ENCODE peak calls at places on chromosomes 12 and 14, in nine cellular contexts. One of them, this sample, is unnamed.

GRCh38 chr12:129101404-129101803 is 248.1 kb downstream of the GLT1D1 start:
- DNase-seq in heart left ventricle: no peak
- DNase-seq in PC-3: no peak
- DNase-seq in endothelial cell of umbilical vein: no peak
- DNase-seq in dorsolateral prefrontal cortex: no peak
- DNase-seq in IMR-90: no peak
- DNase-seq in HCT116: no peak
- DNase-seq in neural crest cell: no peak
- DNase-seq in progenitor cell of endocrine pancreas: no peak
- DNase-seq in this sample: no peak

GRCh38 chr12:59429766-59430165 is 166.1 kb upstream of the SLC16A7 start:
- DNase-seq in heart left ventricle: no peak
- DNase-seq in PC-3: no peak
- DNase-seq in progenitor cell of endocrine pancreas: no peak
- DNase-seq in neural crest cell: no peak
- DNase-seq in HCT116: no peak
- DNase-seq in endothelial cell of umbilical vein: no peak
- DNase-seq in dorsolateral prefrontal cortex: no peak
- DNase-seq in IMR-90: peak; percentile 65
- DNase-seq in this sample: no peak

GRCh38 chr12:101792046-101792931 is 38.5 kb downstream of the GNPTAB start:
- DNase-seq in dorsolateral prefrontal cortex: no peak
- DNase-seq in IMR-90: no peak
- DNase-seq in endothelial cell of umbilical vein: peak; percentile 18
- DNase-seq in heart left ventricle: no peak
- DNase-seq in neural crest cell: no peak
- DNase-seq in HCT116: no peak
- DNase-seq in progenitor cell of endocrine pancreas: no peak
- DNase-seq in PC-3: peak; percentile 20
- DNase-seq in this sample: no peak

GRCh38 chr12:15979096-15980091 is 68.3 kb downstream of the DERA start:
- DNase-seq in dorsolateral prefrontal cortex: no peak
- DNase-seq in IMR-90: peak; percentile 93
- DNase-seq in neural crest cell: no peak
- DNase-seq in progenitor cell of endocrine pancreas: no peak
- DNase-seq in heart left ventricle: no peak
- DNase-seq in PC-3: peak; percentile 60
- DNase-seq in endothelial cell of umbilical vein: peak; percentile 24
- DNase-seq in HCT116: no peak
- DNase-seq in this sample: no peak

GRCh38 chr14:68785817-68786490 is 6.9 kb downstream of the ZFP36L1 start:
- DNase-seq in heart left ventricle: no peak
- DNase-seq in HCT116: no peak
- DNase-seq in IMR-90: no peak
- DNase-seq in endothelial cell of umbilical vein: peak; percentile 23
- DNase-seq in PC-3: peak; percentile 18
- DNase-seq in dorsolateral prefrontal cortex: no peak
- DNase-seq in progenitor cell of endocrine pancreas: no peak
- DNase-seq in neural crest cell: no peak
- DNase-seq in this sample: no peak

GRCh38 chr12:81450920-81451739 is 308.0 kb downstream of the PPFIA2 start:
- DNase-seq in dorsolateral prefrontal cortex: peak; percentile 39
- DNase-seq in endothelial cell of umbilical vein: peak; percentile 54
- DNase-seq in progenitor cell of endocrine pancreas: peak; percentile 23
- DNase-seq in heart left ventricle: peak; percentile 21
- DNase-seq in IMR-90: peak; percentile 54
- DNase-seq in neural crest cell: peak; percentile 40
- DNase-seq in HCT116: peak; percentile 76
- DNase-seq in PC-3: peak; percentile 72
- DNase-seq in this sample: peak; percentile 42

GRCh38 chr12:111413442-111414086 is 7.8 kb downstream of the SH2B3 start:
- DNase-seq in dorsolateral prefrontal cortex: no peak
- DNase-seq in IMR-90: peak; percentile 77
- DNase-seq in HCT116: no peak
- DNase-seq in PC-3: peak; percentile 59
- DNase-seq in endothelial cell of umbilical vein: peak; percentile 43
- DNase-seq in progenitor cell of endocrine pancreas: no peak
- DNase-seq in neural crest cell: no peak
- DNase-seq in heart left ventricle: no peak
- DNase-seq in this sample: no peak

GRCh38 chr14:105917933-105918436 is 391.6 kb downstream of the TMEM121 start:
- DNase-seq in dorsolateral prefrontal cortex: no peak
- DNase-seq in PC-3: no peak
- DNase-seq in HCT116: no peak
- DNase-seq in IMR-90: no peak
- DNase-seq in progenitor cell of endocrine pancreas: no peak
- DNase-seq in endothelial cell of umbilical vein: no peak
- DNase-seq in neural crest cell: no peak
- DNase-seq in heart left ventricle: no peak
- DNase-seq in this sample: no peak

GRCh38 chr14:100726467-100726811 is 253 bp upstream of the DLK1 start:
- DNase-seq in endothelial cell of umbilical vein: no peak
- DNase-seq in HCT116: no peak
- DNase-seq in progenitor cell of endocrine pancreas: no peak
- DNase-seq in dorsolateral prefrontal cortex: no peak
- DNase-seq in heart left ventricle: no peak
- DNase-seq in PC-3: no peak
- DNase-seq in IMR-90: no peak
- DNase-seq in neural crest cell: no peak
- DNase-seq in this sample: no peak

GRCh38 chr12:31031951-31032335 is 41.7 kb upstream of the DDX11 start:
- DNase-seq in dorsolateral prefrontal cortex: no peak
- DNase-seq in progenitor cell of endocrine pancreas: peak; percentile 5
- DNase-seq in HCT116: no peak
- DNase-seq in endothelial cell of umbilical vein: no peak
- DNase-seq in IMR-90: no peak
- DNase-seq in heart left ventricle: no peak
- DNase-seq in PC-3: no peak
- DNase-seq in neural crest cell: no peak
- DNase-seq in this sample: no peak

GRCh38 chr12:81809829-81810595 is 50.9 kb upstream of the PPFIA2 start:
- DNase-seq in HCT116: no peak
- DNase-seq in endothelial cell of umbilical vein: no peak
- DNase-seq in dorsolateral prefrontal cortex: no peak
- DNase-seq in PC-3: no peak
- DNase-seq in neural crest cell: no peak
- DNase-seq in IMR-90: no peak
- DNase-seq in progenitor cell of endocrine pancreas: no peak
- DNase-seq in heart left ventricle: no peak
- DNase-seq in this sample: no peak

GRCh38 chr14:74457511-74457910 is 31.5 kb upstream of the SYNDIG1L start:
- DNase-seq in IMR-90: no peak
- DNase-seq in heart left ventricle: no peak
- DNase-seq in HCT116: no peak
- DNase-seq in neural crest cell: no peak
- DNase-seq in dorsolateral prefrontal cortex: no peak
- DNase-seq in PC-3: no peak
- DNase-seq in progenitor cell of endocrine pancreas: no peak
- DNase-seq in endothelial cell of umbilical vein: no peak
- DNase-seq in this sample: no peak

GRCh38 chr12:96578526-96579125 is 89.2 kb downstream of the CFAP54 start:
- DNase-seq in HCT116: peak; percentile 54
- DNase-seq in PC-3: peak; percentile 80
- DNase-seq in IMR-90: peak; percentile 64
- DNase-seq in progenitor cell of endocrine pancreas: no peak
- DNase-seq in endothelial cell of umbilical vein: peak; percentile 56
- DNase-seq in neural crest cell: no peak
- DNase-seq in dorsolateral prefrontal cortex: no peak
- DNase-seq in heart left ventricle: no peak
- DNase-seq in this sample: no peak

GRCh38 chr12:96658075-96658474 is 168.7 kb downstream of the CFAP54 start:
- DNase-seq in endothelial cell of umbilical vein: no peak
- DNase-seq in heart left ventricle: no peak
- DNase-seq in dorsolateral prefrontal cortex: no peak
- DNase-seq in neural crest cell: no peak
- DNase-seq in HCT116: no peak
- DNase-seq in IMR-90: no peak
- DNase-seq in progenitor cell of endocrine pancreas: no peak
- DNase-seq in PC-3: no peak
- DNase-seq in this sample: no peak

GRCh38 chr14:51167587-51168219 is 72.3 kb upstream of the TMX1 start:
- DNase-seq in heart left ventricle: no peak
- DNase-seq in progenitor cell of endocrine pancreas: no peak
- DNase-seq in IMR-90: no peak
- DNase-seq in PC-3: peak; percentile 17
- DNase-seq in endothelial cell of umbilical vein: no peak
- DNase-seq in dorsolateral prefrontal cortex: no peak
- DNase-seq in HCT116: no peak
- DNase-seq in neural crest cell: no peak
- DNase-seq in this sample: no peak

GRCh38 chr12:89239534-89239933 is 112.8 kb downstream of the DUSP6 start:
- DNase-seq in PC-3: no peak
- DNase-seq in IMR-90: no peak
- DNase-seq in neural crest cell: no peak
- DNase-seq in HCT116: no peak
- DNase-seq in dorsolateral prefrontal cortex: no peak
- DNase-seq in heart left ventricle: no peak
- DNase-seq in progenitor cell of endocrine pancreas: no peak
- DNase-seq in endothelial cell of umbilical vein: no peak
- DNase-seq in this sample: no peak

GRCh38 chr12:117130806-117131205 is 31.6 kb upstream of the TESC start:
- DNase-seq in dorsolateral prefrontal cortex: no peak
- DNase-seq in HCT116: no peak
- DNase-seq in neural crest cell: no peak
- DNase-seq in heart left ventricle: no peak
- DNase-seq in IMR-90: no peak
- DNase-seq in PC-3: no peak
- DNase-seq in endothelial cell of umbilical vein: no peak
- DNase-seq in progenitor cell of endocrine pancreas: no peak
- DNase-seq in this sample: no peak

GRCh38 chr12:12721251-12721689 is 4.1 kb downstream of the CDKN1B start:
- DNase-seq in progenitor cell of endocrine pancreas: no peak
- DNase-seq in dorsolateral prefrontal cortex: no peak
- DNase-seq in HCT116: no peak
- DNase-seq in endothelial cell of umbilical vein: no peak
- DNase-seq in IMR-90: no peak
- DNase-seq in neural crest cell: no peak
- DNase-seq in heart left ventricle: no peak
- DNase-seq in PC-3: peak; percentile 69
- DNase-seq in this sample: no peak

GRCh38 chr12:78916845-78917480 is 52.4 kb downstream of the SYT1 start:
- DNase-seq in IMR-90: peak; percentile 40
- DNase-seq in dorsolateral prefrontal cortex: no peak
- DNase-seq in PC-3: peak; percentile 45
- DNase-seq in heart left ventricle: no peak
- DNase-seq in endothelial cell of umbilical vein: no peak
- DNase-seq in progenitor cell of endocrine pancreas: no peak
- DNase-seq in HCT116: peak; percentile 84
- DNase-seq in neural crest cell: no peak
- DNase-seq in this sample: no peak

DNA sequence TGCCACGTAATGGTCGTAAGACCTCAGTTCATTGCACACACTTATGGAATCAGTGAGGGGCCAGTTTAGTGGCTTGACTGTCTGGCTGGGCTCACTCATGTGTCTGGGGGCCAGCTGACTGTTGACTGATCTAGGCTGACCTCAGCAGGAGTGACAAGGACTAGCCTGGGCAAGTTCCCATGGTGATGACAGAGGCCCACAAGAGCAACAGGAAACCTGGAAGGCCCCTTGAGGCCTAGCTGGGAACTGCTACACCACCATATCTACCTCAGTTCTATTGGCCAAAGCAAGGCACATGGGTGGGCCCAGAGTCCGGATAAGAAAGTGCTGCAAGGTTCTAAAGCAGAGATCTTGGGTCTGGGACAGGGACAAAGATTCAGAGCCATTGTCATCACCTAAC is 21.3 kb upstream of the RFLNA start:
- DNase-seq in neural crest cell: peak; percentile 38
- DNase-seq in IMR-90: peak; percentile 31
- DNase-seq in HCT116: peak; percentile 79
- DNase-seq in endothelial cell of umbilical vein: peak; percentile 65
- DNase-seq in PC-3: peak; percentile 53
- DNase-seq in progenitor cell of endocrine pancreas: no peak
- DNase-seq in heart left ventricle: no peak
- DNase-seq in dorsolateral prefrontal cortex: no peak
- DNase-seq in this sample: no peak
- TF ChIP-seq CTCF in neural crest cell: peak; percentile 57
- TF ChIP-seq CTCF in IMR-90: no peak
- TF ChIP-seq CTCF in HCT116: peak; percentile 68
- TF ChIP-seq CTCF in endothelial cell of umbilical vein: peak; percentile 34
- TF ChIP-seq CTCF in PC-3: peak; percentile 50
- TF ChIP-seq CTCF in progenitor cell of endocrine pancreas: peak; percentile 45
- TF ChIP-seq CTCF in heart left ventricle: no peak
- TF ChIP-seq CTCF in dorsolateral prefrontal cortex: no peak
- TF ChIP-seq CTCF in this sample: peak; percentile 37

GRCh38 chr14:104769324-104770071 is 16.6 kb downstream of the SIVA1 start:
- DNase-seq in HCT116: no peak
- DNase-seq in IMR-90: no peak
- DNase-seq in endothelial cell of umbilical vein: no peak
- DNase-seq in neural crest cell: no peak
- DNase-seq in dorsolateral prefrontal cortex: no peak
- DNase-seq in progenitor cell of endocrine pancreas: no peak
- DNase-seq in heart left ventricle: no peak
- DNase-seq in PC-3: no peak
- DNase-seq in this sample: no peak
- TF ChIP-seq CTCF in HCT116: no peak
- TF ChIP-seq CTCF in IMR-90: no peak
- TF ChIP-seq CTCF in endothelial cell of umbilical vein: no peak
- TF ChIP-seq CTCF in neural crest cell: no peak
- TF ChIP-seq CTCF in dorsolateral prefrontal cortex: no peak
- TF ChIP-seq CTCF in progenitor cell of endocrine pancreas: no peak
- TF ChIP-seq CTCF in heart left ventricle: no peak
- TF ChIP-seq CTCF in PC-3: no peak
- TF ChIP-seq CTCF in this sample: no peak

DNA sequence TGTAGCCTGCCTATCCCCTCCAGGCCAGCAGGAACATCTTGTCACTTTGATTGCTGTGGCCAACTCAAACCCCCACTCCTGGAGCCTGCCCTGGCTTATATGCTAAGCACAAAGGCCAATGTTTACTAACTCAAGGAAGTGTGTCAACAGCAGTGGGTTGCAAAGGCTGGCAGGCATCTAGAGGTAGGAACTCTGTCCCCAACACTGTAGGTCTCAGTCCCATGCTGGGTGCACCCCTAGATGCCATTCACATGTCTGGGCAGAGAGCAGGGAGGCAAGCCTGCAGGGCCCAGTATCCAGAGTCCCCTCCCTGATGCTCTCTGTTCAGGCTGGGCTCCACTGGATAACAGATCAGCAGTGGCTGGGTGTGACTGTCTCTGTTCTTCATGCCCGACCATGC is 1.6 kb upstream of the HPD start:
- DNase-seq in endothelial cell of umbilical vein: no peak
- DNase-seq in neural crest cell: no peak
- DNase-seq in HCT116: no peak
- DNase-seq in progenitor cell of endocrine pancreas: no peak
- DNase-seq in dorsolateral prefrontal cortex: no peak
- DNase-seq in PC-3: no peak
- DNase-seq in IMR-90: no peak
- DNase-seq in heart left ventricle: no peak
- DNase-seq in this sample: no peak
- TF ChIP-seq CTCF in endothelial cell of umbilical vein: no peak
- TF ChIP-seq CTCF in neural crest cell: no peak
- TF ChIP-seq CTCF in HCT116: no peak
- TF ChIP-seq CTCF in progenitor cell of endocrine pancreas: no peak
- TF ChIP-seq CTCF in dorsolateral prefrontal cortex: no peak
- TF ChIP-seq CTCF in PC-3: no peak
- TF ChIP-seq CTCF in IMR-90: no peak
- TF ChIP-seq CTCF in heart left ventricle: no peak
- TF ChIP-seq CTCF in this sample: no peak

DNA sequence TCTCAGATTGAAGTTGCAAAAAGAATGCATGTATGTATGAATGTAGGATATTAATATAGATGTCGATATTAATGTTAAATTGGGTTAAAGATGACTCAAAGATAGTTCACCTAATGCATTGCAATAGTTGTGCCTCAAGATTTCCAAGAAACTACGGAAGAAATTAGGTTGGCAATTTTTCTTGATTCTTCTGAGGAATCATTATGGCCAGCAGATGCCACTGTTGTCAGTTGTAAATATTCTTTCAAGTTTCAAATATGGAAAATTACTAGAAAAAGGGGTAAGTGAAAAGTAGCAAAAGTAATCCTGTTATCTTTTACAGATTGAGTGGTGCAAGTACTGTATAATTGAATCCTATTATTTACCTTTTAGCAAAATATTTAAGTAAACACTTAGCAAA is 202.1 kb downstream of the ADAMTS20 start:
- DNase-seq in PC-3: peak; percentile 62
- DNase-seq in IMR-90: peak; percentile 31
- DNase-seq in neural crest cell: no peak
- DNase-seq in heart left ventricle: no peak
- DNase-seq in dorsolateral prefrontal cortex: no peak
- DNase-seq in HCT116: peak; percentile 10
- DNase-seq in progenitor cell of endocrine pancreas: no peak
- DNase-seq in endothelial cell of umbilical vein: peak; percentile 33
- DNase-seq in this sample: no peak
- TF ChIP-seq CTCF in PC-3: peak; percentile 80
- TF ChIP-seq CTCF in IMR-90: peak; percentile 49
- TF ChIP-seq CTCF in neural crest cell: peak; percentile 52
- TF ChIP-seq CTCF in heart left ventricle: no peak
- TF ChIP-seq CTCF in dorsolateral prefrontal cortex: peak; percentile 24
- TF ChIP-seq CTCF in HCT116: peak; percentile 32
- TF ChIP-seq CTCF in progenitor cell of endocrine pancreas: no peak
- TF ChIP-seq CTCF in endothelial cell of umbilical vein: peak; percentile 21
- TF ChIP-seq CTCF in this sample: no peak

This sample was measured in glutamatergic neuron.